ENCODE peak calls at places on chromosomes 12 and 14, in five cellular contexts. K is NCI-H1092, V is endodermal cell, P is Caki2, X is A673. U is an unnamed sample.

GRCh38 chr12:27607611-27608010 is 83.6 kb downstream of the PPFIBP1 start:
- DNase-seq in K (no peak), V (no peak), P (no peak), X (no peak), U (no peak)

GRCh38 chr12:52084491-52085231 is 5.2 kb downstream of the SMIM41 start:
- DNase-seq in K (no peak), V (peak; percentile 41), P (no peak), X (no peak), U (no peak)

GRCh38 chr14:50257728-50258127 is 26.4 kb upstream of the SOS2 start:
- DNase-seq in K (no peak), V (no peak), P (no peak), X (no peak), U (no peak)

GRCh38 chr12:47744005-47744651 is 14.6 kb downstream of the RAPGEF3 start:
- DNase-seq in K (peak; percentile 28), V (peak; percentile 98), P (no peak), X (no peak), U (no peak)

GRCh38 chr14:80477388-80478160 is 266.3 kb upstream of the DIO2 start:
- DNase-seq in K (no peak), V (no peak), P (no peak), X (no peak), U (no peak)

GRCh38 chr14:96189288-96189711 is 15.3 kb upstream of the BDKRB2 start:
- DNase-seq in K (no peak), V (no peak), P (no peak), X (no peak), U (no peak)

GRCh38 chr12:69484428-69484827 is 14.2 kb downstream of the FRS2 start:
- DNase-seq in K (no peak), V (no peak), P (no peak), X (peak; percentile 62), U (no peak)

GRCh38 chr14:99803803-99804202 is 10.6 kb downstream of the EML1 start:
- DNase-seq in K (no peak), V (no peak), P (no peak), X (peak; percentile 76), U (no peak)

GRCh38 chr12:122022393-122023338 is 982 bp downstream of the BCL7A start:
- DNase-seq in K (no peak), V (peak; percentile 82), P (peak; percentile 29), X (peak; percentile 62), U (peak; percentile 45)

GRCh38 chr12:95625012-95625411 is 73.7 kb upstream of the USP44 start:
- DNase-seq in K (no peak), V (no peak), P (no peak), X (no peak), U (no peak)

GRCh38 chr14:24311837-24312615 is 724 bp downstream of the LTB4R start:
- DNase-seq in K (no peak), V (no peak), P (no peak), X (peak; percentile 34), U (no peak)

GRCh38 chr14:78611031-78611430 is 440.9 kb downstream of the NRXN3 start:
- DNase-seq in K (peak; percentile 69), V (no peak), P (no peak), X (no peak), U (no peak)

GRCh38 chr12:105036937-105037649 is 47.2 kb downstream of the ALDH1L2 start:
- DNase-seq in K (no peak), V (no peak), P (no peak), X (no peak), U (no peak)

GRCh38 chr12:39319180-39319579 is 123.7 kb downstream of the KIF21A start:
- DNase-seq in K (no peak), V (no peak), P (no peak), X (no peak), U (no peak)

GRCh38 chr12:30754383-30754749 is 385 bp downstream of the CAPRIN2 start:
- DNase-seq in K (peak; percentile 76), V (no peak), P (no peak), X (no peak), U (no peak)

GRCh38 chr12:130804216-130804615 is 34.8 kb downstream of the STX2 start:
- DNase-seq in K (no peak), V (no peak), P (no peak), X (no peak), U (no peak)

GRCh38 chr12:2234951-2235350 is 182.2 kb downstream of the CACNA1C start:
- DNase-seq in K (no peak), V (no peak), P (no peak), X (no peak), U (no peak)

GRCh38 chr14:56247495-56248087 is 129.4 kb downstream of the PELI2 start:
- DNase-seq in K (no peak), V (no peak), P (no peak), X (no peak), U (peak; percentile 14)

GRCh38 chr12:95582230-95583058 is 31.2 kb upstream of the USP44 start:
- DNase-seq in K (peak; percentile 22), V (no peak), P (peak; percentile 55), X (peak; percentile 73), U (peak; percentile 42)

GRCh38 chr12:119096429-119097202 is 82.1 kb upstream of the HSPB8 start:
- DNase-seq in K (no peak), V (peak; percentile 93), P (no peak), X (no peak), U (no peak)

GRCh38 chr12:93022603-93023340 is 93.7 kb upstream of the EEA1 start:
- DNase-seq in K (no peak), V (peak; percentile 70), P (no peak), X (peak; percentile 30), U (no peak)

GRCh38 chr12:69509308-69509736 is 39.1 kb downstream of the FRS2 start:
- DNase-seq in K (no peak), V (no peak), P (no peak), X (peak; percentile 56), U (no peak)

GRCh38 chr12:109762071-109762672 is 48.5 kb downstream of the FAM222A start:
- DNase-seq in K (no peak), V (peak; percentile 43), P (no peak), X (no peak), U (no peak)

GRCh38 chr14:29311983-29312382 is 545.4 kb downstream of the FOXG1 start:
- DNase-seq in K (no peak), V (no peak), P (no peak), X (no peak), U (no peak)